ENCODE peak calls at places on chromosomes 6 and 20, in five cellular contexts. O, T, J, V and E are unnamed samples.

GRCh38 chr6:165618241-165618640 is 44.8 kb downstream of the PDE10A start:
- DNase-seq in J (peak), T (no peak), O (no peak), V (no peak), E (no peak)

GRCh38 chr6:154232013-154232920 is 124.3 kb downstream of the IPCEF1 start:
- DNase-seq in T (no peak), J (peak), V (no peak), O (no peak), E (no peak)

GRCh38 chr6:154478021-154478651 is 32.3 kb downstream of the CNKSR3 start:
- DNase-seq in V (no peak), O (no peak), T (no peak), J (no peak), E (no peak)

GRCh38 chr20:56781108-56781739 is 152.1 kb downstream of the TFAP2C start:
- DNase-seq in O (no peak), V (no peak), T (no peak), J (peak), E (no peak)

GRCh38 chr6:32991972-32992371 is 17.4 kb downstream of the HLA-DOA start:
- DNase-seq in O (no peak), V (no peak), T (no peak), J (no peak), E (no peak)

GRCh38 chr6:37222125-37222967 is 35.2 kb upstream of the TBC1D22B start:
- DNase-seq in J (peak), O (peak), T (peak), V (peak), E (peak)

GRCh38 chr20:49187330-49188100 is 619 bp downstream of the STAU1 start:
- DNase-seq in O (peak), T (peak), V (peak), J (peak), E (no peak)

GRCh38 chr6:122081921-122082320 is 317.5 kb upstream of the HSF2 start:
- DNase-seq in T (no peak), J (no peak), O (no peak), V (no peak), E (no peak)

GRCh38 chr20:31572042-31572700 is 32.9 kb upstream of the ID1 start:
- DNase-seq in T (no peak), O (no peak), V (no peak), J (no peak), E (no peak)

GRCh38 chr6:156557269-156557885 is 219.8 kb upstream of the ARID1B start:
- DNase-seq in J (peak), O (no peak), T (no peak), V (no peak), E (no peak)